ENCODE peak calls at places on chromosomes 12 and 14, in four cellular contexts. One of them, this sample, is unnamed.

GRCh38 chr14:103444837-103445524 is 59.8 kb downstream of the MARK3 start:
- DNase-seq in K562: peak
- DNase-seq in HepG2: no peak
- DNase-seq in H1: no peak
- DNase-seq in this sample: no peak

GRCh38 chr12:103827800-103828440 is 13.1 kb downstream of the NT5DC3 start:
- DNase-seq in H1: no peak
- DNase-seq in HepG2: no peak
- DNase-seq in K562: no peak
- DNase-seq in this sample: no peak

GRCh38 chr12:25653487-25654175 is 100.5 kb upstream of the LMNTD1 start:
- DNase-seq in HepG2: no peak
- DNase-seq in H1: no peak
- DNase-seq in K562: no peak
- DNase-seq in this sample: no peak

GRCh38 chr12:88935856-88936255 is 355.6 kb upstream of the KITLG start:
- DNase-seq in K562: no peak
- DNase-seq in HepG2: no peak
- DNase-seq in H1: no peak
- DNase-seq in this sample: no peak

GRCh38 chr12:19972325-19973288 is 395.7 kb upstream of the PDE3A start:
- DNase-seq in HepG2: no peak
- DNase-seq in K562: no peak
- DNase-seq in H1: no peak
- DNase-seq in this sample: no peak

GRCh38 chr14:99393059-99393655 is 87.5 kb downstream of the SETD3 start:
- DNase-seq in HepG2: peak
- DNase-seq in H1: peak
- DNase-seq in K562: peak
- DNase-seq in this sample: peak

GRCh38 chr12:124727244-124727673 is 136.4 kb downstream of the SCARB1 start:
- DNase-seq in HepG2: peak
- DNase-seq in K562: peak
- DNase-seq in H1: no peak
- DNase-seq in this sample: no peak

GRCh38 chr12:9649532-9649940 is 20.0 kb upstream of the CLEC2D start:
- DNase-seq in K562: no peak
- DNase-seq in HepG2: no peak
- DNase-seq in H1: no peak
- DNase-seq in this sample: no peak

GRCh38 chr12:91988076-91988475 is 157.6 kb downstream of the BTG1 start:
- DNase-seq in K562: no peak
- DNase-seq in HepG2: no peak
- DNase-seq in H1: no peak
- DNase-seq in this sample: no peak

GRCh38 chr12:1083888-1084262 is 92.9 kb downstream of the ERC1 start:
- DNase-seq in K562: no peak
- DNase-seq in HepG2: peak
- DNase-seq in H1: no peak
- DNase-seq in this sample: peak

GRCh38 chr12:87667378-87667777 is 361.8 kb downstream of the C12orf50 start:
- DNase-seq in H1: no peak
- DNase-seq in HepG2: no peak
- DNase-seq in K562: no peak
- DNase-seq in this sample: peak

GRCh38 chr12:6938353-6939186 is 5.0 kb upstream of the RNU7-1 start:
- DNase-seq in H1: no peak
- DNase-seq in K562: no peak
- DNase-seq in HepG2: no peak
- DNase-seq in this sample: no peak

GRCh38 chr12:104671407-104672095 is 214.8 kb downstream of the CHST11 start:
- DNase-seq in H1: no peak
- DNase-seq in HepG2: peak
- DNase-seq in K562: peak
- DNase-seq in this sample: peak

GRCh38 chr14:73700325-73700724 is 13.9 kb downstream of the PNMA1 start:
- DNase-seq in HepG2: peak
- DNase-seq in H1: no peak
- DNase-seq in K562: no peak
- DNase-seq in this sample: no peak

GRCh38 chr12:75446857-75447256 is 33.7 kb upstream of the GLIPR1 start:
- DNase-seq in HepG2: no peak
- DNase-seq in H1: no peak
- DNase-seq in K562: no peak
- DNase-seq in this sample: peak

GRCh38 chr12:19194963-19195362 is 65.4 kb downstream of the PLEKHA5 start:
- DNase-seq in K562: no peak
- DNase-seq in HepG2: no peak
- DNase-seq in H1: no peak
- DNase-seq in this sample: no peak

GRCh38 chr12:56629459-56630179 is 507 bp downstream of the BAZ2A start:
- DNase-seq in H1: peak
- DNase-seq in HepG2: no peak
- DNase-seq in K562: peak
- DNase-seq in this sample: peak

GRCh38 chr12:52307836-52308806 is 13.1 kb downstream of the KRT83 start:
- DNase-seq in K562: no peak
- DNase-seq in H1: peak
- DNase-seq in HepG2: no peak
- DNase-seq in this sample: no peak

GRCh38 chr12:32501835-32502333 is 102.5 kb downstream of the FGD4 start:
- DNase-seq in H1: peak
- DNase-seq in K562: no peak
- DNase-seq in HepG2: peak
- DNase-seq in this sample: no peak

GRCh38 chr14:61076531-61076930 is 95.5 kb downstream of the SLC38A6 start:
- DNase-seq in K562: no peak
- DNase-seq in H1: no peak
- DNase-seq in HepG2: peak
- DNase-seq in this sample: no peak

GRCh38 chr12:12718853-12719252 is 1.7 kb downstream of the CDKN1B start:
- DNase-seq in K562: no peak
- DNase-seq in HepG2: no peak
- DNase-seq in H1: no peak
- DNase-seq in this sample: no peak

GRCh38 chr12:63420206-63420644 is 248.1 kb downstream of the DPY19L2 start:
- DNase-seq in H1: peak
- DNase-seq in HepG2: peak
- DNase-seq in K562: peak
- DNase-seq in this sample: peak

GRCh38 chr12:127820846-127821245 is 446.1 kb upstream of the TMEM132C start:
- DNase-seq in H1: no peak
- DNase-seq in K562: no peak
- DNase-seq in HepG2: no peak
- DNase-seq in this sample: no peak

GRCh38 chr12:55728185-55728931 is 451 bp downstream of the CD63 start:
- DNase-seq in HepG2: no peak
- DNase-seq in K562: peak
- DNase-seq in H1: no peak
- DNase-seq in this sample: peak

GRCh38 chr12:28239918-28240317 is 49.7 kb downstream of the CCDC91 start:
- DNase-seq in K562: no peak
- DNase-seq in H1: no peak
- DNase-seq in HepG2: no peak
- DNase-seq in this sample: no peak

GRCh38 chr12:28242129-28242887 is 52.1 kb downstream of the CCDC91 start:
- DNase-seq in HepG2: no peak
- DNase-seq in H1: no peak
- DNase-seq in K562: peak
- DNase-seq in this sample: no peak

GRCh38 chr12:28242888-28243633 is 52.8 kb downstream of the CCDC91 start:
- DNase-seq in HepG2: no peak
- DNase-seq in H1: no peak
- DNase-seq in K562: peak
- DNase-seq in this sample: no peak

GRCh38 chr12:28237423-28237822 is 47.2 kb downstream of the CCDC91 start:
- DNase-seq in K562: no peak
- DNase-seq in H1: no peak
- DNase-seq in HepG2: peak
- DNase-seq in this sample: no peak

DNA sequence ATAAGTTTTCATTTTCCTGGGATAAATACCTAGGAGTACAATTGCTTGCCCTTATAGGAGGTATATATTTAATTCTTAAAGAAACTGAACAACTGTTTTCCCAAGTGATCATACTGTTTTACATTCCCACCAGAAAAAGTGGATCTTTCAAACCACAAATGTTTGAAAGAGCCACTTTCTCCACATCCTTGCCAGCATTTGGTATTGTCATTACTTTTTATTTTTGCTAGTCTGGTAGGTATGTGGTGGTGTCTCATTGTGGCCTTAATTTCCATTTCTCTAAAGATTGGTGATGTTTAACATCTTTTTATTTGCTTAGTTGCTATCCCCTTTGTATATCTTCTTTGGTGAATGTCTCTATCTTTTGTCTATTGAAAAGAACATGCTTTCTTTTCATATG is 50.6 kb downstream of the CCDC91 start:
- DNase-seq in HepG2: no peak
- DNase-seq in K562: no peak
- DNase-seq in H1: no peak
- DNase-seq in this sample: no peak
- TF ChIP-seq RNF2 in HepG2: no peak
- TF ChIP-seq RNF2 in K562: no peak
- TF ChIP-seq RNF2 in H1: no peak
- TF ChIP-seq RNF2 in this sample: no peak

DNA sequence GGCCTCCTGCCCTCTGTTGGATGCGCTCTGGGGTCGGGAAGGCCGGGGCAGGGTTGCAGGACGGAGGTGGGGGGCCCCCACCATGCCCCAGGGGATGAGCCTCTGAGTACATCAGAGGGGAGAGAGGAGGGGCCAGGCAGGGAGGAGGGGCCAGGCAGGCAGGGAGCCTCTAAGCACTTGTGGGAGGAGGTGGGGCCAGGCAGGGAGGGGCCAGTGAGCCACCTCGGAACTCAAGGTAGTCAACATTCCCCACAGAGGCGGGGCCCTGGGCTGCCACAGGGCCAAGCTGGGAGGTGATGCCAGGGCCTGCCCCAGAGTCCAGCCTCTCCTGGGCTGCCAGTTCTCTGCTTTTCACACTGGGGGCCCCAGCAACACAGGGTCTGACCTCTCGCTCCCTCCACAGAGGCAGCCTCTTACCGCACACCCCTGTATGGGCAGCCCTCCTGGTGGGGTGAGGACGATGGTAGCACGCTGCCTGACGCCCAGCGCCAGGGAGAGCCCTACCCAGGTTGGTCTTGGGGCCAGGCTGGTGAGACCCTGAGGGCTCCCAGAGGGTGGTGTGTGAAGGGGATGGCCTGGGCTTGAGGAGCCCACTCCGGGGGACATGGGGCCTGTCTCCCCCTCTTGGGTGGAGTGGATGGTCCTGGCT is 17.4 kb downstream of the CEP170B start:
- DNase-seq in HepG2: no peak
- DNase-seq in K562: peak
- DNase-seq in H1: peak
- DNase-seq in this sample: peak
- TF ChIP-seq RNF2 in HepG2: no peak
- TF ChIP-seq RNF2 in K562: no peak
- TF ChIP-seq RNF2 in H1: no peak
- TF ChIP-seq RNF2 in this sample: no peak

GRCh38 chr12:64779349-64779974 is 20.3 kb upstream of the GNS start:
- DNase-seq in K562: no peak
- DNase-seq in HepG2: no peak
- DNase-seq in H1: no peak
- DNase-seq in this sample: no peak
- TF ChIP-seq RNF2 in K562: no peak
- TF ChIP-seq RNF2 in HepG2: no peak
- TF ChIP-seq RNF2 in H1: no peak
- TF ChIP-seq RNF2 in this sample: no peak

GRCh38 chr12:131896080-131896810 is 1.8 kb downstream of the ULK1 start:
- DNase-seq in H1: peak
- DNase-seq in HepG2: peak
- DNase-seq in K562: peak
- DNase-seq in this sample: peak
- TF ChIP-seq RNF2 in H1: no peak
- TF ChIP-seq RNF2 in HepG2: peak
- TF ChIP-seq RNF2 in K562: no peak
- TF ChIP-seq RNF2 in this sample: no peak

GRCh38 chr12:130981156-130981789 is 27.6 kb downstream of the ADGRD1 start:
- DNase-seq in HepG2: no peak
- DNase-seq in K562: no peak
- DNase-seq in H1: no peak
- DNase-seq in this sample: no peak
- TF ChIP-seq RNF2 in HepG2: no peak
- TF ChIP-seq RNF2 in K562: no peak
- TF ChIP-seq RNF2 in H1: no peak
- TF ChIP-seq RNF2 in this sample: no peak

GRCh38 chr12:84911331-84912190 is 1.0 kb downstream of the SLC6A15 start:
- DNase-seq in K562: no peak
- DNase-seq in HepG2: no peak
- DNase-seq in H1: peak
- DNase-seq in this sample: peak
- TF ChIP-seq RNF2 in K562: no peak
- TF ChIP-seq RNF2 in HepG2: no peak
- TF ChIP-seq RNF2 in H1: no peak
- TF ChIP-seq RNF2 in this sample: peak

GRCh38 chr12:110370732-110371141 is 32.8 kb downstream of the ANAPC7 start:
- DNase-seq in HepG2: no peak
- DNase-seq in K562: no peak
- DNase-seq in H1: no peak
- DNase-seq in this sample: no peak
- TF ChIP-seq RNF2 in HepG2: no peak
- TF ChIP-seq RNF2 in K562: no peak
- TF ChIP-seq RNF2 in H1: no peak
- TF ChIP-seq RNF2 in this sample: no peak

GRCh38 chr12:130776857-130777339 is 60.8 kb upstream of the RIMBP2 start:
- DNase-seq in HepG2: no peak
- DNase-seq in H1: no peak
- DNase-seq in K562: no peak
- DNase-seq in this sample: no peak

GRCh38 chr12:130780325-130780724 is 58.7 kb downstream of the STX2 start:
- DNase-seq in HepG2: no peak
- DNase-seq in H1: no peak
- DNase-seq in K562: no peak
- DNase-seq in this sample: no peak

GRCh38 chr12:130780880-130781575 is 58.0 kb downstream of the STX2 start:
- DNase-seq in HepG2: no peak
- DNase-seq in H1: no peak
- DNase-seq in K562: no peak
- DNase-seq in this sample: no peak

GRCh38 chr12:130778776-130779175 is 60.3 kb downstream of the STX2 start:
- DNase-seq in HepG2: no peak
- DNase-seq in K562: no peak
- DNase-seq in H1: no peak
- DNase-seq in this sample: no peak

GRCh38 chr12:130775953-130776856 is 60.1 kb upstream of the RIMBP2 start:
- DNase-seq in HepG2: peak
- DNase-seq in H1: peak
- DNase-seq in K562: peak
- DNase-seq in this sample: peak
- TF ChIP-seq RNF2 in HepG2: no peak
- TF ChIP-seq RNF2 in H1: no peak
- TF ChIP-seq RNF2 in K562: no peak
- TF ChIP-seq RNF2 in this sample: no peak